ENCODE peak calls at places on chromosomes 7 and 10, in six cellular contexts. One of them, this sample, is unnamed.

GRCh38 chr7:105336009-105336408 is 52.7 kb downstream of the SRPK2 start:
- DNase-seq in HEK293T: no peak
- DNase-seq in anterior cingulate cortex: no peak
- DNase-seq in lower lobe of right lung: no peak
- DNase-seq in CD4-positive, alpha-beta memory T cell: no peak
- DNase-seq in EL: no peak
- DNase-seq in this sample: peak

GRCh38 chr7:157930926-157931466 is 594.2 kb downstream of the DNAJB6 start:
- DNase-seq in HEK293T: no peak
- DNase-seq in anterior cingulate cortex: no peak
- DNase-seq in lower lobe of right lung: no peak
- DNase-seq in CD4-positive, alpha-beta memory T cell: no peak
- DNase-seq in EL: no peak
- DNase-seq in this sample: no peak

GRCh38 chr7:155713382-155713781 is 68.9 kb downstream of the RBM33 start:
- DNase-seq in HEK293T: no peak
- DNase-seq in anterior cingulate cortex: no peak
- DNase-seq in lower lobe of right lung: peak
- DNase-seq in CD4-positive, alpha-beta memory T cell: no peak
- DNase-seq in EL: no peak
- DNase-seq in this sample: no peak

GRCh38 chr7:41817386-41817785 is 114.5 kb upstream of the INHBA start:
- DNase-seq in HEK293T: no peak
- DNase-seq in anterior cingulate cortex: no peak
- DNase-seq in lower lobe of right lung: no peak
- DNase-seq in CD4-positive, alpha-beta memory T cell: no peak
- DNase-seq in EL: peak
- DNase-seq in this sample: no peak

GRCh38 chr7:111650456-111650999 is 88.2 kb upstream of the IMMP2L start:
- DNase-seq in HEK293T: no peak
- DNase-seq in anterior cingulate cortex: no peak
- DNase-seq in lower lobe of right lung: no peak
- DNase-seq in CD4-positive, alpha-beta memory T cell: no peak
- DNase-seq in EL: peak
- DNase-seq in this sample: no peak

GRCh38 chr7:129110575-129111376 is 33.7 kb upstream of the TSPAN33 start:
- DNase-seq in HEK293T: no peak
- DNase-seq in anterior cingulate cortex: no peak
- DNase-seq in lower lobe of right lung: no peak
- DNase-seq in CD4-positive, alpha-beta memory T cell: no peak
- DNase-seq in EL: no peak
- DNase-seq in this sample: no peak

GRCh38 chr10:11683529-11684320 is 58.5 kb upstream of the ECHDC3 start:
- DNase-seq in HEK293T: no peak
- DNase-seq in anterior cingulate cortex: no peak
- DNase-seq in lower lobe of right lung: peak
- DNase-seq in CD4-positive, alpha-beta memory T cell: no peak
- DNase-seq in EL: no peak
- DNase-seq in this sample: no peak

GRCh38 chr7:29408841-29409243 is 154.8 kb upstream of the PRR15 start:
- DNase-seq in HEK293T: peak
- DNase-seq in anterior cingulate cortex: peak
- DNase-seq in lower lobe of right lung: no peak
- DNase-seq in CD4-positive, alpha-beta memory T cell: peak
- DNase-seq in EL: peak
- DNase-seq in this sample: peak

GRCh38 chr7:115352375-115352774 is 430.5 kb downstream of the MDFIC start:
- DNase-seq in HEK293T: no peak
- DNase-seq in anterior cingulate cortex: no peak
- DNase-seq in lower lobe of right lung: no peak
- DNase-seq in CD4-positive, alpha-beta memory T cell: no peak
- DNase-seq in EL: peak
- DNase-seq in this sample: no peak

GRCh38 chr10:48472670-48473069 is 132.2 kb downstream of the ARHGAP22 start:
- DNase-seq in HEK293T: no peak
- DNase-seq in anterior cingulate cortex: no peak
- DNase-seq in lower lobe of right lung: no peak
- DNase-seq in CD4-positive, alpha-beta memory T cell: no peak
- DNase-seq in EL: no peak
- DNase-seq in this sample: no peak

GRCh38 chr10:5960070-5960972 is 17.0 kb downstream of the IL15RA start:
- DNase-seq in HEK293T: no peak
- DNase-seq in anterior cingulate cortex: no peak
- DNase-seq in lower lobe of right lung: peak
- DNase-seq in CD4-positive, alpha-beta memory T cell: no peak
- DNase-seq in EL: peak
- DNase-seq in this sample: no peak

GRCh38 chr7:127961787-127962463 is 69.3 kb downstream of the LRRC4 start:
- DNase-seq in HEK293T: no peak
- DNase-seq in anterior cingulate cortex: no peak
- DNase-seq in lower lobe of right lung: no peak
- DNase-seq in CD4-positive, alpha-beta memory T cell: no peak
- DNase-seq in EL: no peak
- DNase-seq in this sample: no peak

GRCh38 chr7:106484562-106484961 is 176.4 kb downstream of the CCDC71L start:
- DNase-seq in HEK293T: no peak
- DNase-seq in anterior cingulate cortex: no peak
- DNase-seq in lower lobe of right lung: no peak
- DNase-seq in CD4-positive, alpha-beta memory T cell: no peak
- DNase-seq in EL: no peak
- DNase-seq in this sample: no peak

GRCh38 chr10:124259139-124259825 is 159.4 kb downstream of the OAT start:
- DNase-seq in HEK293T: no peak
- DNase-seq in anterior cingulate cortex: no peak
- DNase-seq in lower lobe of right lung: peak
- DNase-seq in CD4-positive, alpha-beta memory T cell: no peak
- DNase-seq in EL: peak
- DNase-seq in this sample: peak

GRCh38 chr7:6545398-6546126 is 5.7 kb downstream of the GRID2IP start:
- DNase-seq in HEK293T: no peak
- DNase-seq in anterior cingulate cortex: no peak
- DNase-seq in lower lobe of right lung: no peak
- DNase-seq in CD4-positive, alpha-beta memory T cell: no peak
- DNase-seq in EL: no peak
- DNase-seq in this sample: peak

GRCh38 chr10:96890172-96890513 is 58.0 kb downstream of the LCOR start:
- DNase-seq in HEK293T: no peak
- DNase-seq in anterior cingulate cortex: no peak
- DNase-seq in lower lobe of right lung: no peak
- DNase-seq in CD4-positive, alpha-beta memory T cell: no peak
- DNase-seq in EL: no peak
- DNase-seq in this sample: no peak

GRCh38 chr10:101214446-101215396 is 14.5 kb downstream of the LBX1 start:
- DNase-seq in HEK293T: peak
- DNase-seq in anterior cingulate cortex: peak
- DNase-seq in lower lobe of right lung: peak
- DNase-seq in CD4-positive, alpha-beta memory T cell: peak
- DNase-seq in EL: peak
- DNase-seq in this sample: peak

GRCh38 chr7:31443457-31443856 is 70.4 kb upstream of the ITPRID1 start:
- DNase-seq in HEK293T: peak
- DNase-seq in anterior cingulate cortex: no peak
- DNase-seq in lower lobe of right lung: no peak
- DNase-seq in CD4-positive, alpha-beta memory T cell: no peak
- DNase-seq in EL: peak
- DNase-seq in this sample: peak

GRCh38 chr7:155918720-155919399 is 106.6 kb upstream of the SHH start:
- DNase-seq in HEK293T: peak
- DNase-seq in anterior cingulate cortex: no peak
- DNase-seq in lower lobe of right lung: no peak
- DNase-seq in CD4-positive, alpha-beta memory T cell: no peak
- DNase-seq in EL: peak
- DNase-seq in this sample: no peak

GRCh38 chr7:4202954-4203353 is 479.1 kb upstream of the FOXK1 start:
- DNase-seq in HEK293T: no peak
- DNase-seq in anterior cingulate cortex: no peak
- DNase-seq in lower lobe of right lung: peak
- DNase-seq in CD4-positive, alpha-beta memory T cell: no peak
- DNase-seq in EL: no peak
- DNase-seq in this sample: no peak

GRCh38 chr7:929311-929711 is 25.2 kb downstream of the ADAP1 start:
- DNase-seq in HEK293T: no peak
- DNase-seq in anterior cingulate cortex: peak
- DNase-seq in lower lobe of right lung: peak
- DNase-seq in CD4-positive, alpha-beta memory T cell: no peak
- DNase-seq in EL: no peak
- DNase-seq in this sample: no peak

GRCh38 chr7:30468791-30469190 is 9.8 kb downstream of the NOD1 start:
- DNase-seq in HEK293T: no peak
- DNase-seq in anterior cingulate cortex: no peak
- DNase-seq in lower lobe of right lung: no peak
- DNase-seq in CD4-positive, alpha-beta memory T cell: no peak
- DNase-seq in EL: no peak
- DNase-seq in this sample: no peak

GRCh38 chr10:29022513-29022912 is 266.4 kb upstream of the LYZL1 start:
- DNase-seq in HEK293T: no peak
- DNase-seq in anterior cingulate cortex: no peak
- DNase-seq in lower lobe of right lung: no peak
- DNase-seq in CD4-positive, alpha-beta memory T cell: no peak
- DNase-seq in EL: no peak
- DNase-seq in this sample: no peak

GRCh38 chr10:122530177-122530576 is 30.4 kb upstream of the DMBT1 start:
- DNase-seq in HEK293T: no peak
- DNase-seq in anterior cingulate cortex: no peak
- DNase-seq in lower lobe of right lung: no peak
- DNase-seq in CD4-positive, alpha-beta memory T cell: no peak
- DNase-seq in EL: no peak
- DNase-seq in this sample: no peak

GRCh38 chr10:93363891-93364648 is 118.1 kb downstream of the MYOF start:
- DNase-seq in HEK293T: no peak
- DNase-seq in anterior cingulate cortex: no peak
- DNase-seq in lower lobe of right lung: peak
- DNase-seq in CD4-positive, alpha-beta memory T cell: no peak
- DNase-seq in EL: no peak
- DNase-seq in this sample: no peak

GRCh38 chr10:23150081-23150480 is 42.0 kb upstream of the PTF1A start:
- DNase-seq in HEK293T: no peak
- DNase-seq in anterior cingulate cortex: no peak
- DNase-seq in lower lobe of right lung: no peak
- DNase-seq in CD4-positive, alpha-beta memory T cell: no peak
- DNase-seq in EL: no peak
- DNase-seq in this sample: no peak

GRCh38 chr10:98469532-98469931 is 22.8 kb upstream of the HPS1 start:
- DNase-seq in HEK293T: no peak
- DNase-seq in anterior cingulate cortex: no peak
- DNase-seq in lower lobe of right lung: no peak
- DNase-seq in CD4-positive, alpha-beta memory T cell: no peak
- DNase-seq in EL: no peak
- DNase-seq in this sample: no peak

GRCh38 chr10:104109908-104110662 is 11.9 kb upstream of the SFR1 start:
- DNase-seq in HEK293T: no peak
- DNase-seq in anterior cingulate cortex: no peak
- DNase-seq in lower lobe of right lung: no peak
- DNase-seq in CD4-positive, alpha-beta memory T cell: no peak
- DNase-seq in EL: peak
- DNase-seq in this sample: no peak

GRCh38 chr10:21372651-21373410 is 152.7 kb downstream of the SKIDA1 start:
- DNase-seq in HEK293T: peak
- DNase-seq in anterior cingulate cortex: no peak
- DNase-seq in lower lobe of right lung: peak
- DNase-seq in CD4-positive, alpha-beta memory T cell: peak
- DNase-seq in EL: peak
- DNase-seq in this sample: peak

GRCh38 chr10:3220853-3221252 is 48.3 kb upstream of the PITRM1 start:
- DNase-seq in HEK293T: no peak
- DNase-seq in anterior cingulate cortex: no peak
- DNase-seq in lower lobe of right lung: no peak
- DNase-seq in CD4-positive, alpha-beta memory T cell: no peak
- DNase-seq in EL: peak
- DNase-seq in this sample: no peak

GRCh38 chr7:91541641-91542040 is 277.4 kb downstream of the FZD1 start:
- DNase-seq in HEK293T: no peak
- DNase-seq in anterior cingulate cortex: no peak
- DNase-seq in lower lobe of right lung: no peak
- DNase-seq in CD4-positive, alpha-beta memory T cell: no peak
- DNase-seq in EL: no peak
- DNase-seq in this sample: no peak

GRCh38 chr7:101815826-101816488 is 1.5 kb upstream of the CUX1 start:
- DNase-seq in HEK293T: peak
- DNase-seq in anterior cingulate cortex: peak
- DNase-seq in lower lobe of right lung: peak
- DNase-seq in CD4-positive, alpha-beta memory T cell: peak
- DNase-seq in EL: peak
- DNase-seq in this sample: peak

GRCh38 chr7:2738110-2738509 is 50.1 kb downstream of the AMZ1 start:
- DNase-seq in HEK293T: no peak
- DNase-seq in anterior cingulate cortex: no peak
- DNase-seq in lower lobe of right lung: no peak
- DNase-seq in CD4-positive, alpha-beta memory T cell: no peak
- DNase-seq in EL: no peak
- DNase-seq in this sample: no peak

GRCh38 chr7:115195208-115195607 is 273.3 kb downstream of the MDFIC start:
- DNase-seq in HEK293T: no peak
- DNase-seq in anterior cingulate cortex: no peak
- DNase-seq in lower lobe of right lung: no peak
- DNase-seq in CD4-positive, alpha-beta memory T cell: no peak
- DNase-seq in EL: no peak
- DNase-seq in this sample: no peak

GRCh38 chr10:46542567-46543323 is 13.7 kb downstream of the GPRIN2 start:
- DNase-seq in HEK293T: no peak
- DNase-seq in anterior cingulate cortex: no peak
- DNase-seq in lower lobe of right lung: peak
- DNase-seq in CD4-positive, alpha-beta memory T cell: no peak
- DNase-seq in EL: no peak
- DNase-seq in this sample: no peak

GRCh38 chr7:3805151-3805550 is 504.1 kb downstream of the SDK1 start:
- DNase-seq in HEK293T: no peak
- DNase-seq in anterior cingulate cortex: no peak
- DNase-seq in lower lobe of right lung: no peak
- DNase-seq in CD4-positive, alpha-beta memory T cell: no peak
- DNase-seq in EL: no peak
- DNase-seq in this sample: no peak

GRCh38 chr7:50387351-50387750 is 62.8 kb downstream of the FIGNL1 start:
- DNase-seq in HEK293T: no peak
- DNase-seq in anterior cingulate cortex: no peak
- DNase-seq in lower lobe of right lung: no peak
- DNase-seq in CD4-positive, alpha-beta memory T cell: no peak
- DNase-seq in EL: no peak
- DNase-seq in this sample: no peak

This sample was measured in Jurkat, Clone E6-1.